ENCODE peak calls at places on chromosomes 16 and 17, in four cellular contexts. M, K, O and G are unnamed samples.

GRCh38 chr16:64459821-64460220 is 662.0 kb downstream of the CDH11 start:
- DNase-seq in O (no peak), K (no peak), M (no peak), G (no peak)

GRCh38 chr17:67058036-67058435 is 13.7 kb downstream of the CACNG1 start:
- DNase-seq in K (no peak), M (peak), O (no peak), G (no peak)

GRCh38 chr16:88526008-88526905 is 43.9 kb upstream of the ZC3H18 start:
- DNase-seq in K (no peak), M (no peak), O (no peak), G (no peak)

GRCh38 chr17:10727192-10727591 is 2.6 kb downstream of the TMEM220 start:
- DNase-seq in M (no peak), K (no peak), O (no peak), G (no peak)

GRCh38 chr16:69267633-69268032 is 43.5 kb upstream of the VPS4A start:
- DNase-seq in K (no peak), M (no peak), O (no peak), G (no peak)

GRCh38 chr16:51167170-51167710 is 16.2 kb upstream of the SALL1 start:
- DNase-seq in K (no peak), M (no peak), O (no peak), G (no peak)

GRCh38 chr17:50066995-50067394 is 11.1 kb downstream of the ITGA3 start:
- DNase-seq in K (no peak), M (no peak), O (no peak), G (no peak)

GRCh38 chr17:61411944-61412859 is 12.6 kb downstream of the TBX2 start:
- DNase-seq in O (peak), K (peak), M (peak), G (peak)

GRCh38 chr17:13398853-13399252 is 202.9 kb downstream of the HS3ST3A1 start:
- DNase-seq in K (no peak), O (no peak), M (no peak), G (no peak)

GRCh38 chr17:80942360-80943345 is 49.0 kb upstream of the CHMP6 start:
- DNase-seq in O (peak), M (peak), K (no peak), G (peak)

GRCh38 chr17:82892869-82893565 is 53.2 kb upstream of the ZNF750 start:
- DNase-seq in O (no peak), K (no peak), M (no peak), G (no peak)

GRCh38 chr17:44204453-44204882 is 4.8 kb upstream of the ATXN7L3 start:
- DNase-seq in K (no peak), O (no peak), M (no peak), G (no peak)

GRCh38 chr16:76900285-76901263 is 290.4 kb upstream of the MON1B start:
- DNase-seq in K (no peak), O (no peak), M (no peak), G (no peak)

GRCh38 chr16:51374346-51374745 is 223.3 kb upstream of the SALL1 start:
- DNase-seq in O (no peak), K (no peak), M (no peak), G (no peak)

GRCh38 chr16:77874347-77874746 is 86.0 kb downstream of the VAT1L start:
- DNase-seq in O (no peak), M (no peak), K (no peak), G (no peak)

GRCh38 chr17:52106638-52107261 is 51.8 kb downstream of the CA10 start:
- DNase-seq in O (no peak), K (peak), M (no peak), G (peak)

GRCh38 chr16:64250866-64251265 is 871.0 kb downstream of the CDH11 start:
- DNase-seq in O (no peak), M (no peak), K (no peak), G (no peak)

GRCh38 chr16:12661656-12662172 is 142.0 kb downstream of the CPPED1 start:
- DNase-seq in M (no peak), K (no peak), O (no peak), G (no peak)

GRCh38 chr17:5226940-5227878 is 7.5 kb downstream of the SCIMP start:
- DNase-seq in M (no peak), O (no peak), K (no peak), G (no peak)

GRCh38 chr17:2282297-2282873 is 21.2 kb downstream of the SMG6 start:
- DNase-seq in M (no peak), K (peak), O (no peak), G (no peak)

GRCh38 chr16:704552-705380 is 835 bp downstream of the FBXL16 start:
- DNase-seq in K (no peak), O (no peak), M (no peak), G (no peak)

GRCh38 chr17:76566613-76566943 is 19.1 kb downstream of the ST6GALNAC2 start:
- DNase-seq in M (no peak), O (no peak), K (no peak), G (no peak)

GRCh38 chr16:86894925-86895324 is 316.6 kb downstream of the FOXL1 start:
- DNase-seq in K (no peak), M (no peak), O (no peak), G (no peak)

GRCh38 chr16:84477661-84478060 is 26.8 kb downstream of the MEAK7 start:
- DNase-seq in O (peak), K (no peak), M (no peak), G (no peak)

GRCh38 chr17:35540589-35541404 is 3.3 kb upstream of the SLFN12L start:
- DNase-seq in O (no peak), K (no peak), M (no peak), G (no peak)

GRCh38 chr17:35254107-35254802 is 11.4 kb downstream of the SLFN5 start:
- DNase-seq in O (no peak), K (no peak), M (peak), G (peak)

GRCh38 chr17:77429985-77430752 is 289.4 kb downstream of the SEC14L1 start:
- DNase-seq in O (peak), K (peak), M (peak), G (peak)

GRCh38 chr17:28967240-28968135 is 16.2 kb upstream of the PHF12 start:
- DNase-seq in O (no peak), M (no peak), K (no peak), G (no peak)

GRCh38 chr17:78484300-78485159 is 92.7 kb downstream of the DNAH17 start:
- DNase-seq in M (no peak), O (peak), K (peak), G (no peak)

GRCh38 chr16:27769561-27770222 is 219.7 kb downstream of the KATNIP start:
- DNase-seq in K (no peak), M (peak), O (peak), G (no peak)

GRCh38 chr17:79621151-79621940 is 10.5 kb upstream of the RBFOX3 start:
- DNase-seq in M (no peak), O (peak), K (no peak), G (no peak)

GRCh38 chr16:48526058-48526957 is 83.7 kb downstream of the N4BP1 start:
- DNase-seq in M (no peak), O (no peak), K (no peak), G (no peak)

GRCh38 chr16:31568577-31569359 is 41.1 kb downstream of the AHSP start:
- DNase-seq in M (no peak), K (no peak), O (no peak), G (peak)

GRCh38 chr17:81002409-81003361 is 11.0 kb downstream of the CHMP6 start:
- DNase-seq in K (no peak), O (no peak), M (no peak), G (no peak)